ENCODE peak calls at places on chromosomes 11 and 22, in eight cellular contexts. C, D, U, J, Y, K, G and X are unnamed samples.

GRCh38 chr11:82577246-82577645 is 156.4 kb downstream of the FAM181B start:
- DNase-seq in D (no peak), J (no peak), C (no peak), K (no peak), U (no peak), G (no peak), Y (no peak), X (no peak)

GRCh38 chr22:39362271-39362670 is 12.5 kb downstream of the SYNGR1 start:
- DNase-seq in U (no peak), D (no peak), C (no peak), G (no peak), J (no peak), K (no peak), Y (no peak), X (no peak)

GRCh38 chr11:116691779-116692178 is 81.0 kb downstream of the BUD13 start:
- DNase-seq in D (peak; percentile 24), G (peak; percentile 33), U (peak; percentile 18), K (peak; percentile 18), C (peak; percentile 56), J (peak; percentile 54), Y (peak; percentile 46), X (peak; percentile 65)

GRCh38 chr11:125210112-125210511 is 45.6 kb downstream of the PKNOX2 start:
- DNase-seq in U (no peak), G (no peak), C (no peak), J (no peak), D (no peak), Y (no peak), K (no peak), X (no peak)

GRCh38 chr11:70159612-70160570 is 43.2 kb upstream of the FADD start:
- DNase-seq in Y (peak; percentile 54), C (no peak), U (no peak), G (peak; percentile 22), D (no peak), J (no peak), K (no peak), X (peak; percentile 79)

GRCh38 chr11:6737872-6738466 is 33.8 kb downstream of the OR2AG2 start:
- DNase-seq in K (peak; percentile 50), Y (peak; percentile 23), J (peak; percentile 63), C (peak; percentile 1), D (peak; percentile 27), G (peak; percentile 57), U (no peak), X (no peak)

GRCh38 chr11:74168838-74169237 is 2.0 kb downstream of the C2CD3 start:
- DNase-seq in G (no peak), D (no peak), U (no peak), Y (no peak), K (no peak), J (no peak), C (no peak), X (no peak)

GRCh38 chr11:10600570-10601248 is 32.2 kb upstream of the LYVE1 start:
- DNase-seq in G (no peak), J (no peak), Y (no peak), D (no peak), C (no peak), K (no peak), U (no peak), X (no peak)

GRCh38 chr22:17441326-17441725 is 72.1 kb downstream of the CECR2 start:
- DNase-seq in K (no peak), Y (no peak), C (no peak), G (no peak), D (no peak), U (no peak), J (no peak), X (no peak)